ENCODE peak calls at places on chromosomes 3 and 15, in six cellular contexts. H is activated gamma-delta T cell treated with Interleukin-2 at 50 U/mL for 16 hours; T is aorta; B is A549; L is fibroblast of the conjunctiva; R is stimulated activated CD8-positive, alpha-beta memory T cell treated with anti-CD3 and anti-CD28 coated beads, Interleukin-15, amount 100 ng/mL, for 1 hour. K is an unnamed sample.
A peak's percentile ranks its signal among the peaks of the same experiment; 100 is the strongest.

GRCh38 chr15:80662756-80663553 is 32.2 kb upstream of the ABHD17C start:
- DNase-seq in R (no peak), L (no peak), H (no peak), T (no peak), B (no peak), K (no peak)

GRCh38 chr3:152244156-152244888 is 24.4 kb upstream of the MBNL1 start:
- DNase-seq in L (no peak), R (no peak), B (no peak), H (no peak), T (no peak), K (peak; percentile 96)

GRCh38 chr3:120145498-120146285 is 51.4 kb upstream of the GSK3B start:
- DNase-seq in T (no peak), L (no peak), B (peak; percentile 50), R (no peak), H (no peak), K (no peak)

GRCh38 chr15:52259503-52259902 is 36.1 kb downstream of the MYO5C start:
- DNase-seq in T (no peak), H (no peak), R (no peak), B (no peak), L (no peak), K (no peak)

GRCh38 chr3:45199837-45200648 is 26.0 kb downstream of the TMEM158 start:
- DNase-seq in T (no peak), B (peak; percentile 65), L (peak; percentile 56), R (no peak), H (no peak), K (no peak)

GRCh38 chr15:93300796-93301195 is 211.8 kb upstream of the RGMA start:
- DNase-seq in H (no peak), L (no peak), R (no peak), T (no peak), B (no peak), K (no peak)

GRCh38 chr3:127424766-127425504 is 137.1 kb upstream of the PRR20G start:
- DNase-seq in H (no peak), T (no peak), L (no peak), B (no peak), R (no peak), K (no peak)

GRCh38 chr3:172156309-172156998 is 117.1 kb downstream of the FNDC3B start:
- DNase-seq in R (no peak), H (no peak), L (no peak), T (peak; percentile 70), B (no peak), K (no peak)

GRCh38 chr3:8651418-8652322 is 7.1 kb upstream of the SSUH2 start:
- DNase-seq in B (no peak), R (no peak), H (no peak), L (no peak), T (no peak), K (no peak)

GRCh38 chr15:51883436-51883835 is 54.0 kb downstream of the TMOD3 start:
- DNase-seq in T (no peak), R (no peak), B (no peak), L (peak; percentile 43), H (no peak), K (no peak)

GRCh38 chr15:90097475-90097874 is 4.8 kb downstream of the IDH2 start:
- DNase-seq in L (no peak), R (no peak), T (no peak), H (peak; percentile 59), B (no peak), K (no peak)

GRCh38 chr3:126322181-126322967 is 34.8 kb downstream of the KLF15 start:
- DNase-seq in R (no peak), H (no peak), T (no peak), B (no peak), L (no peak), K (no peak)

GRCh38 chr3:116946376-116946775 is 236.8 kb downstream of the TUSC7 start:
- DNase-seq in L (no peak), B (no peak), H (no peak), T (no peak), R (no peak), K (no peak)

GRCh38 chr3:185595520-185595919 is 9.4 kb downstream of the SENP2 start:
- DNase-seq in L (no peak), R (no peak), H (no peak), T (no peak), B (no peak), K (peak; percentile 58)

GRCh38 chr3:178646205-178646604 is 110.0 kb downstream of the KCNMB2 start:
- DNase-seq in L (no peak), T (no peak), R (no peak), H (no peak), B (no peak), K (no peak)

GRCh38 chr3:124217542-124217941 is 225.6 kb upstream of the ROPN1 start:
- DNase-seq in T (no peak), L (peak; percentile 35), H (no peak), R (no peak), B (peak; percentile 9), K (no peak)

GRCh38 chr3:50248387-50248786 is 12.4 kb downstream of the GNAI2 start:
- DNase-seq in T (peak; percentile 84), B (no peak), R (no peak), H (no peak), L (no peak), K (no peak)

GRCh38 chr3:37492468-37492867 is 318.1 kb upstream of the LRRFIP2 start:
- DNase-seq in B (no peak), T (no peak), L (no peak), R (no peak), H (no peak), K (no peak)

GRCh38 chr3:70358978-70359580 is 46.6 kb upstream of the MDFIC2 start:
- DNase-seq in R (no peak), L (peak; percentile 26), H (no peak), B (peak; percentile 3), T (no peak), K (no peak)

GRCh38 chr15:52680041-52680391 is 828 bp upstream of the ATOSA start:
- DNase-seq in T (no peak), B (no peak), R (no peak), L (no peak), H (no peak), K (no peak)

GRCh38 chr3:46194868-46195553 is 13.1 kb downstream of the CCR1 start:
- DNase-seq in T (no peak), H (no peak), R (no peak), L (no peak), B (no peak), K (no peak)

GRCh38 chr15:69951511-69952209 is 146.1 kb downstream of the TLE3 start:
- DNase-seq in H (no peak), B (no peak), R (no peak), L (no peak), T (no peak), K (no peak)

GRCh38 chr3:159378391-159378790 is 576.5 kb downstream of the MFSD1 start:
- DNase-seq in H (no peak), R (no peak), T (no peak), B (no peak), L (no peak), K (no peak)

GRCh38 chr15:42494998-42495360 is 455 bp upstream of the SNAP23 start:
- DNase-seq in T (no peak), H (peak; percentile 11), R (no peak), B (peak; percentile 25), L (peak; percentile 47), K (no peak)

GRCh38 chr3:86929046-86929445 is 61.9 kb downstream of the VGLL3 start:
- DNase-seq in L (no peak), T (no peak), H (no peak), B (no peak), R (no peak), K (no peak)

GRCh38 chr15:81336568-81336967 is 12.6 kb upstream of the STARD5 start:
- DNase-seq in B (peak; percentile 21), H (peak; percentile 43), T (no peak), L (no peak), R (peak; percentile 9), K (no peak)

GRCh38 chr3:27715454-27715806 is 6.7 kb downstream of the EOMES start:
- DNase-seq in R (no peak), L (no peak), H (no peak), T (no peak), B (no peak), K (no peak)

GRCh38 chr3:52359116-52359855 is 43.2 kb downstream of the DNAH1 start:
- DNase-seq in H (no peak), R (no peak), L (no peak), T (no peak), B (no peak), K (no peak)

GRCh38 chr3:58004972-58005371 is 3.2 kb upstream of the FLNB start:
- DNase-seq in H (no peak), L (no peak), R (no peak), T (no peak), B (no peak), K (no peak)

GRCh38 chr3:167662919-167663400 is 9.2 kb upstream of the WDR49 start:
- DNase-seq in H (no peak), L (no peak), T (no peak), R (no peak), B (no peak), K (no peak)

GRCh38 chr3:38960953-38961622 is 90.7 kb downstream of the SCN11A start:
- DNase-seq in R (no peak), B (peak; percentile 72), T (no peak), H (no peak), L (peak; percentile 18), K (no peak)

GRCh38 chr15:76274821-76275220 is 36.4 kb downstream of the ETFA start:
- DNase-seq in L (no peak), H (no peak), B (no peak), R (no peak), T (no peak), K (no peak)

GRCh38 chr15:90033006-90033405 is 31.9 kb downstream of the ZNF710 start:
- DNase-seq in R (no peak), L (no peak), T (no peak), H (no peak), B (no peak), K (no peak)

GRCh38 chr3:93988283-93988682 is 8.3 kb downstream of the ARL13B start:
- DNase-seq in L (no peak), T (no peak), R (no peak), H (no peak), B (no peak), K (no peak)

GRCh38 chr15:24684313-24684712 is 8.7 kb downstream of the NPAP1 start:
- DNase-seq in H (no peak), R (no peak), L (no peak), B (no peak), T (no peak), K (no peak)